ENCODE peak calls at places on chromosomes 11 and 22, in ten cellular contexts. W is kidney epithelial cell, P is pancreas, I is MM.1S, R is K562, Q is endothelial cell, J is GM12865, Y is GM23338, D is right lobe of liver, T is heart right ventricle. H is an unnamed sample.

GRCh38 chr11:24574461-24574860 is 77.6 kb downstream of the LUZP2 start:
- DNase-seq in W (no peak), P (no peak), I (no peak), R (no peak), Q (no peak), J (no peak), Y (no peak), D (no peak), T (no peak), H (no peak)

GRCh38 chr11:59186130-59186594 is 14.2 kb downstream of the DTX4 start:
- DNase-seq in W (no peak), P (peak; percentile 78), I (no peak), R (peak; percentile 84), Q (peak; percentile 53), J (peak; percentile 72), Y (peak; percentile 72), D (no peak), T (no peak), H (no peak)

GRCh38 chr11:67277231-67277961 is 11.1 kb downstream of the GRK2 start:
- DNase-seq in W (no peak), P (peak; percentile 64), I (peak; percentile 97), R (peak; percentile 83), Q (peak; percentile 65), J (peak; percentile 98), Y (peak; percentile 82), D (peak; percentile 88), T (peak; percentile 91), H (no peak)

GRCh38 chr11:65662802-65663633 is at the start of gene RELA:
- DNase-seq in W (peak; percentile 62), P (peak; percentile 96), I (peak; percentile 92), R (peak; percentile 93), Q (peak; percentile 94), J (peak; percentile 95), Y (peak; percentile 95), D (peak; percentile 95), T (peak; percentile 97), H (peak; percentile 78)

GRCh38 chr22:38869663-38870062 is 2.4 kb downstream of the CBX6 start:
- DNase-seq in W (no peak), P (no peak), I (no peak), R (no peak), Q (no peak), J (no peak), Y (no peak), D (peak; percentile 5), T (no peak), H (no peak)

GRCh38 chr11:128483211-128483788 is 104.1 kb downstream of the ETS1 start:
- DNase-seq in W (no peak), P (no peak), I (no peak), R (no peak), Q (no peak), J (peak; percentile 86), Y (no peak), D (no peak), T (no peak), H (no peak)

GRCh38 chr22:24088796-24089195 is 77.7 kb downstream of the CABIN1 start:
- DNase-seq in W (no peak), P (no peak), I (no peak), R (no peak), Q (no peak), J (no peak), Y (peak; percentile 9), D (no peak), T (no peak), H (peak; percentile 4)

GRCh38 chr11:45021692-45022130 is 71.0 kb upstream of the TP53I11 start:
- DNase-seq in W (no peak), P (no peak), I (peak; percentile 65), R (no peak), Q (no peak), J (no peak), Y (peak; percentile 70), D (no peak), T (peak; percentile 79), H (peak; percentile 16)

GRCh38 chr11:102287963-102288744 is 29.1 kb upstream of the BIRC3 start:
- DNase-seq in W (no peak), P (no peak), I (peak; percentile 71), R (peak; percentile 58), Q (peak; percentile 46), J (peak; percentile 78), Y (peak; percentile 88), D (no peak), T (peak; percentile 55), H (peak; percentile 41)

GRCh38 chr11:8913961-8914660 is 3.1 kb downstream of the AKIP1 start:
- DNase-seq in W (no peak), P (no peak), I (peak; percentile 62), R (peak; percentile 31), Q (peak; percentile 60), J (peak; percentile 58), Y (peak; percentile 78), D (no peak), T (peak; percentile 28), H (no peak)

GRCh38 chr11:120563698-120564572 is 52.4 kb downstream of the GRIK4 start:
- DNase-seq in W (no peak), P (no peak), I (no peak), R (no peak), Q (peak; percentile 49), J (no peak), Y (peak; percentile 83), D (no peak), T (peak; percentile 32), H (no peak)

GRCh38 chr11:120566176-120566575 is 54.6 kb downstream of the GRIK4 start:
- DNase-seq in W (no peak), P (no peak), I (no peak), R (no peak), Q (no peak), J (no peak), Y (no peak), D (no peak), T (no peak), H (no peak)

GRCh38 chr11:120562806-120563425 is 51.4 kb downstream of the GRIK4 start:
- DNase-seq in W (no peak), P (no peak), I (no peak), R (no peak), Q (no peak), J (no peak), Y (no peak), D (no peak), T (peak; percentile 44), H (no peak)

GRCh38 chr11:120565436-120566155 is 54.0 kb downstream of the GRIK4 start:
- DNase-seq in W (no peak), P (no peak), I (no peak), R (no peak), Q (no peak), J (no peak), Y (no peak), D (no peak), T (no peak), H (no peak)

DNA sequence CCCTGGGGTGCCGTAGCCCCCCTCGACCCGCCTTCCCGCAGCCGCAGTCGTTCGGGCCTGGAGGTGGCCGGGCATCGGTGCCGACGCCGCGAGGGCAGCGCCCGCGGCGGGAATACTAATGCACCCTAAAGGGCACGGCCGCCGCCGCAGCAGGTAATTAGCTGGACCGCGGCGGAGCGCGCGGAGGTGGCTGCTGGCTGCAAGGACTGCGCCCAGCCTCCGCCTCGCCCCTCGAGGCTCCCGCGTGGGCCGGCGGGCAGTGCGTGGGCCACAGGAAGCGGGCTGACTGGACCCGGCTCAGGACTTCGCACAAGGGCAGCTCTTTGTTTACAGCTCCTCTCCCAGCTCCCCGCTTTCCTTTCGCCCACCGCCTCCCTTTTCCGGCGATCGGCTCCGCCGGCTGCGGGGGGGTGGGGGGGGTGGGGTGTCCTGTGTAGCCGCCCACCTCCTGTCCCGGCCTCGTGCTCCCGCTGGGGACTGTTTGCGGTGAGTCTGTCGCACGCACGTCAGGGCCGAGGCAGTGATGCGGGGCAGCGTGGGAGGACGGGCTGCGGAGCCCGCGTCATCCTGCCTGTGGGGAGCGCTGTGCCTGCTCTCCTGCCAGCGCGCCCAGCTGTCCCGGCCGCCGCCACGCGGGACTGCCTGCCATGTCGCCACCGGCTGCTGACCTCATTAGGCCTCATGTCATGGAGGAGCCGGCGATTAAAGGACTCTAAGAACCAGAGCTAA is 53.2 kb downstream of the GRIK4 start:
- DNase-seq in W (no peak), P (peak; percentile 70), I (no peak), R (peak; percentile 32), Q (peak; percentile 51), J (peak; percentile 82), Y (peak; percentile 46), D (peak; percentile 35), T (peak; percentile 51), H (no peak)
- TF ChIP-seq CTCF in W (peak; percentile 25), P (no peak), I (no peak), R (peak; percentile 27), Q (no peak), J (peak; percentile 25), Y (peak; percentile 32), D (no peak), T (peak; percentile 48), H (no peak)

GRCh38 chr11:4095509-4096230 is 1.1 kb downstream of the RRM1 start:
- DNase-seq in W (peak; percentile 31), P (no peak), I (peak; percentile 14), R (peak; percentile 27), Q (no peak), J (peak; percentile 35), Y (no peak), D (no peak), T (no peak), H (peak; percentile 41)
- TF ChIP-seq CTCF in W (no peak), P (no peak), I (peak; percentile 2), R (no peak), Q (no peak), J (no peak), Y (no peak), D (peak; percentile 5), T (no peak), H (no peak)

GRCh38 chr22:43293259-43293658 is 49.9 kb downstream of the SCUBE1 start:
- DNase-seq in W (no peak), P (no peak), I (no peak), R (peak; percentile 56), Q (no peak), J (no peak), Y (no peak), D (no peak), T (no peak), H (peak; percentile 49)

GRCh38 chr22:43292633-43293025 is 50.5 kb downstream of the SCUBE1 start:
- DNase-seq in W (no peak), P (no peak), I (no peak), R (no peak), Q (no peak), J (no peak), Y (no peak), D (no peak), T (no peak), H (no peak)

GRCh38 chr22:43295173-43295572 is 48.0 kb downstream of the SCUBE1 start:
- DNase-seq in W (no peak), P (no peak), I (no peak), R (no peak), Q (peak; percentile 30), J (no peak), Y (no peak), D (no peak), T (no peak), H (no peak)

GRCh38 chr22:43295660-43296059 is 47.5 kb downstream of the SCUBE1 start:
- DNase-seq in W (no peak), P (no peak), I (no peak), R (no peak), Q (no peak), J (no peak), Y (no peak), D (no peak), T (no peak), H (no peak)

GRCh38 chr22:43293661-43294392 is 49.3 kb downstream of the SCUBE1 start:
- DNase-seq in W (no peak), P (no peak), I (no peak), R (peak; percentile 74), Q (no peak), J (no peak), Y (no peak), D (no peak), T (no peak), H (no peak)
- TF ChIP-seq CTCF in W (no peak), P (no peak), I (no peak), R (peak; percentile 9), Q (no peak), J (no peak), Y (no peak), D (no peak), T (no peak), H (no peak)

GRCh38 chr22:20154602-20155183 is 3.8 kb upstream of the CCDC188 start:
- DNase-seq in W (no peak), P (no peak), I (no peak), R (peak; percentile 77), Q (no peak), J (no peak), Y (peak; percentile 58), D (no peak), T (no peak), H (no peak)
- TF ChIP-seq CTCF in W (peak; percentile 18), P (no peak), I (peak; percentile 16), R (peak; percentile 63), Q (no peak), J (no peak), Y (peak; percentile 32), D (no peak), T (no peak), H (no peak)

H was measured in AG09309.